ENCODE peak calls at places on chromosome 12, in five cellular contexts. A, C, Y, H and U are unnamed samples.

GRCh38 chr12:98724384-98725155 is 79.5 kb downstream of the APAF1 start:
- DNase-seq in Y (no peak), C (no peak), A (no peak), H (no peak), U (no peak)

GRCh38 chr12:116718578-116719454 is 19.1 kb downstream of the SPRING1 start:
- DNase-seq in A (no peak), H (no peak), Y (no peak), C (no peak), U (no peak)

GRCh38 chr12:40963761-40964160 is 224.4 kb upstream of the PDZRN4 start:
- DNase-seq in Y (no peak), H (no peak), A (no peak), C (no peak), U (no peak)

GRCh38 chr12:92080390-92081285 is 65.0 kb downstream of the BTG1 start:
- DNase-seq in A (peak), Y (no peak), C (no peak), H (no peak), U (no peak)

GRCh38 chr12:3526776-3527175 is 35.8 kb downstream of the PRMT8 start:
- DNase-seq in H (no peak), Y (no peak), A (no peak), C (no peak), U (no peak)

GRCh38 chr12:85951823-85952222 is 77.7 kb downstream of the NTS start:
- DNase-seq in C (no peak), H (no peak), Y (no peak), A (peak), U (peak)

GRCh38 chr12:111430418-111431353 is 25.0 kb downstream of the SH2B3 start:
- DNase-seq in A (no peak), C (no peak), Y (no peak), H (no peak), U (no peak)

GRCh38 chr12:114726092-114726710 is 42.2 kb upstream of the TBX3 start:
- DNase-seq in H (no peak), Y (no peak), A (no peak), C (no peak), U (no peak)

GRCh38 chr12:110579239-110579888 is 3.8 kb downstream of the PPTC7 start:
- DNase-seq in H (no peak), Y (no peak), A (no peak), C (no peak), U (no peak)

DNA sequence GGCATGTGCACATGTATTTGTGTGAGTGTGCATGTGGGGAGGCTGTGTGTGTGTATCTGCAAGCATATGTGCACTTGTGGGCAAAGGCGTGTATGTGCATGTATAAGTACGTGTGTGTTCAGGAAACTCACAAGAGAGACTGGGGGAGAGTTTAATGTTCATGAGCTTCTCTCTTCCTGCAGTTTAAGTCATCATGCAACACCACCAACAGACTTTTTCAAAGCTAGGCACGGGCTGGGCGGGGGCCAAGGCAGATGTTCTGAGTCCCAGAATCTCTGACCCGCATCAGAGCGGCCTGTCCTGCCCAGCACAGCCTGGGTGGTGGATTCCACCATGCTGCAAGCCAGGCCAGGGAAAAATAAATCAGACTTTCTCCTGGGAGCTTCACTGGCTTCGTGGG is 75.8 kb downstream of the PITPNM2 start:
- DNase-seq in A (no peak), Y (no peak), H (no peak), C (no peak), U (no peak)
- TF ChIP-seq JUNB in A (no peak), Y (no peak), H (no peak), C (no peak), U (no peak)

GRCh38 chr12:52004042-52004648 is 2.6 kb upstream of the TAMALIN start:
- DNase-seq in C (peak), Y (peak), A (peak), H (no peak), U (peak)
- TF ChIP-seq JUNB in C (no peak), Y (no peak), A (no peak), H (no peak), U (no peak)

GRCh38 chr12:108568653-108569154 is 6.3 kb downstream of the ISCU start:
- DNase-seq in H (peak), Y (no peak), C (no peak), A (no peak), U (no peak)
- TF ChIP-seq JUNB in H (peak), Y (no peak), C (no peak), A (no peak), U (no peak)

GRCh38 chr12:67388331-67389163 is 119.4 kb downstream of the CAND1 start:
- DNase-seq in A (no peak), C (no peak), Y (no peak), H (no peak), U (peak)
- TF ChIP-seq JUNB in A (no peak), C (no peak), Y (no peak), H (no peak), U (no peak)

GRCh38 chr12:58433969-58434368 is 486.3 kb downstream of the LRIG3 start:
- DNase-seq in C (no peak), Y (no peak), A (no peak), H (no peak), U (no peak)
- TF ChIP-seq JUNB in C (no peak), Y (no peak), A (no peak), H (no peak), U (no peak)

GRCh38 chr12:106204312-106204711 is 43.5 kb downstream of the CKAP4 start:
- DNase-seq in Y (no peak), C (no peak), A (no peak), H (no peak), U (no peak)

DNA sequence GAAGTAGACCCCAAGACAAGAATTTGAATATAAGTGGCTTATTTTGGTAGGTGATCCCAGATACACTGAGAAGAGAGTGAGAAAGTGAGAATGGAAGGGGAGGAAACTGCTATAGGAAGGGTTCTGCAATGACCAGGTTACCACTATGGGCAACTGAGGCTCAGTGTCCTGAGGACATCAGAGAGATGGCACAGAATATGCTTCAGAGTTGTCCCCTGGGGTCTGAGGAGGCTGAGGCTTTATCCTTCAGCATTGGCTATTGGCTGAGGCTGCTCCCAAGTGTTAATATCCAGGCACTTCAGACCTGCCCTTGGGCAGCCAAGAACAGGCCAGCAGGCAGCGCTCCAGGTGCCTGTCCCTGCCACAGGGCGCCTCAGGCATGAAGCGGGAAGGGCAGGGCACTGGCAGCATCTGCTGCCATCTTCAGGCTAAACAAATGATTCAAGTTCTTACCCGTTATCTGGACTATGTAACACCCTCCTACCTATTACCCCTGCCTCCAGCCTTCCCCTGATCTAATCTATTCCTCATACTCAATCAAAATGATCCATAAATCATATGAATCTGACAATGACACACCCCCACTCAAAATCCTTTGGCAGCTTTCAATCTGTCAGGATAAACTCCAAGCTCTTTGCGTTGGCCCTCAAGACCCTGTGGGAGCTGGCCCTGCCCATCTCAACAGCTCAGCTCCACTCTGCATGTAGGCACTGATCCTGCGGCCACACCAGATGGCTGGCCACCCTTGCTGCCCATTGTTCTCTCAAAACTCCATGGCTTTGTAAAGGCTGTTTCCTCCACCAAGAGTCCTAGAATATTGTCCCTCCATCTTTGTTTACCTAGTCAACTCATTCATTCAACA is 42.4 kb downstream of the CKAP4 start:
- DNase-seq in C (peak), A (peak), Y (no peak), H (no peak), U (peak)
- TF ChIP-seq JUNB in C (no peak), A (no peak), Y (no peak), H (no peak), U (no peak)

GRCh38 chr12:127773520-127773919 is 493.4 kb upstream of the TMEM132C start:
- DNase-seq in C (peak), Y (no peak), A (peak), H (no peak), U (peak)

GRCh38 chr12:127767631-127768030 is 499.3 kb upstream of the TMEM132C start:
- DNase-seq in H (no peak), A (no peak), Y (no peak), C (no peak), U (no peak)

GRCh38 chr12:127774828-127775227 is 492.1 kb upstream of the TMEM132C start:
- DNase-seq in Y (no peak), H (no peak), A (no peak), C (no peak), U (no peak)

GRCh38 chr12:127770123-127770522 is 496.8 kb upstream of the TMEM132C start:
- DNase-seq in A (no peak), Y (no peak), C (no peak), H (no peak), U (no peak)
- TF ChIP-seq JUNB in A (no peak), Y (no peak), C (no peak), H (no peak), U (no peak)

GRCh38 chr12:125533434-125534029 is 468.3 kb downstream of the AACS start:
- DNase-seq in A (peak), H (no peak), Y (peak), C (peak), U (peak)
- TF ChIP-seq JUNB in A (no peak), H (no peak), Y (no peak), C (no peak), U (no peak)